ENCODE peak calls at places on chromosomes 12 and 14, in nine cellular contexts. P is neural crest cell, H is choroid plexus epithelial cell, L is dorsolateral prefrontal cortex, C is H9, V is lower lobe of right lung, A is AG04450, X is IMR-90, N is endothelial cell. J is an unnamed sample.

GRCh38 chr14:97757491-97757890 is 960.3 kb downstream of the VRK1 start:
- DNase-seq in P (no peak), L (no peak), C (peak; percentile 36), A (no peak), V (no peak), X (no peak), H (no peak), N (no peak), J (no peak)

GRCh38 chr12:92596388-92596787 is 106.4 kb upstream of the PLEKHG7 start:
- DNase-seq in N (no peak), X (peak; percentile 83), H (peak; percentile 54), L (no peak), A (peak; percentile 30), V (no peak), C (no peak), P (no peak), J (no peak)

GRCh38 chr12:63885401-63885800 is 40.9 kb downstream of the SRGAP1 start:
- DNase-seq in C (no peak), V (no peak), L (no peak), X (no peak), A (no peak), P (no peak), N (no peak), H (no peak), J (no peak)

GRCh38 chr12:104090685-104091084 is 26.4 kb downstream of the HCFC2 start:
- DNase-seq in N (no peak), C (no peak), H (no peak), A (no peak), L (no peak), X (no peak), P (no peak), V (no peak), J (no peak)

GRCh38 chr14:37326434-37326833 is 128.7 kb downstream of the MIPOL1 start:
- DNase-seq in L (no peak), X (no peak), P (no peak), H (no peak), A (no peak), C (no peak), N (no peak), V (no peak), J (no peak)

GRCh38 chr12:130764475-130765185 is 48.5 kb upstream of the RIMBP2 start:
- DNase-seq in H (peak; percentile 22), L (no peak), V (no peak), N (peak; percentile 30), C (no peak), P (no peak), X (peak; percentile 33), A (no peak), J (no peak)

GRCh38 chr12:122024132-122024785 is 2.6 kb downstream of the BCL7A start:
- DNase-seq in L (no peak), P (no peak), C (no peak), N (no peak), V (no peak), A (no peak), H (no peak), X (peak; percentile 25), J (peak; percentile 43)

GRCh38 chr12:26268841-26269553 is 73.6 kb downstream of the SSPN start:
- DNase-seq in X (peak; percentile 36), N (no peak), H (no peak), A (no peak), P (no peak), L (no peak), C (no peak), V (no peak), J (no peak)

GRCh38 chr14:61472801-61473376 is 151.5 kb downstream of the PRKCH start:
- DNase-seq in X (peak; percentile 24), N (no peak), A (no peak), L (no peak), C (no peak), P (no peak), H (no peak), V (no peak), J (no peak)

GRCh38 chr12:124786065-124786964 is 77.3 kb downstream of the SCARB1 start:
- DNase-seq in V (peak; percentile 91), C (peak; percentile 90), A (peak; percentile 76), X (peak; percentile 91), H (peak; percentile 90), N (peak; percentile 78), P (peak; percentile 53), L (peak; percentile 90), J (no peak)

GRCh38 chr12:124709722-124710656 is 142.6 kb upstream of the NCOR2 start:
- DNase-seq in L (no peak), A (peak; percentile 50), V (no peak), X (peak; percentile 87), H (peak; percentile 87), P (no peak), N (no peak), C (no peak), J (no peak)

GRCh38 chr12:1932264-1932777 is 13.9 kb upstream of the CACNA2D4 start:
- DNase-seq in C (peak; percentile 30), N (no peak), V (peak; percentile 50), P (no peak), A (no peak), H (peak; percentile 30), L (peak; percentile 47), X (no peak), J (peak; percentile 49)

GRCh38 chr12:61750604-61751003 is 509.6 kb upstream of the USP15 start:
- DNase-seq in H (peak; percentile 8), C (no peak), P (no peak), X (no peak), L (no peak), V (no peak), A (no peak), N (no peak), J (no peak)

GRCh38 chr14:63852817-63853730 is at the start of gene SYNE2:
- DNase-seq in A (no peak), N (peak; percentile 77), H (peak; percentile 75), P (peak; percentile 76), V (peak; percentile 83), L (peak; percentile 28), C (peak; percentile 82), X (peak; percentile 65), J (peak; percentile 93)
- TF ChIP-seq CTCF in A (no peak), N (no peak), H (no peak), P (peak; percentile 41), V (peak; percentile 34), L (no peak), C (peak; percentile 34), X (peak; percentile 32), J (peak; percentile 34)

DNA sequence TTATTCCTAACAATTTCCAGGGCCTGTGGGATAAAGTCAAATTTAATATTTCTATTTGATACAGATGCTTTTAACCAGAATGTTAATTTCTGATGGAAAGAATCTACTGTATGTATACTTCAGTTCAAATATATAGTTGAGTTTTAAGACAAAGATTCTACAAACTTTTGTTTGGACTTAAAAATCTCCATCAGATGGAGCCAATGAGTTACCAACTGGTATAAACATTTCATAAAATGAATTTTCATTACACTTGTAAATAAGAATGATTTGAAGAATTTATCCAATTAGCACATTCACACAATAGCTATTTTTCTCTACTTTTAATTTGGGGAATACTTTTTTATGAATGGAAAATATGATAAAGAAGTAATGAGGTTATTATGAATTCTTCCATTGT is 425.2 kb upstream of the MIS18BP1 start:
- DNase-seq in L (no peak), A (no peak), C (no peak), X (no peak), V (no peak), H (peak; percentile 16), N (no peak), P (no peak), J (no peak)
- TF ChIP-seq CTCF in L (no peak), A (no peak), C (no peak), X (peak; percentile 21), V (no peak), H (no peak), N (no peak), P (no peak), J (no peak)

DNA sequence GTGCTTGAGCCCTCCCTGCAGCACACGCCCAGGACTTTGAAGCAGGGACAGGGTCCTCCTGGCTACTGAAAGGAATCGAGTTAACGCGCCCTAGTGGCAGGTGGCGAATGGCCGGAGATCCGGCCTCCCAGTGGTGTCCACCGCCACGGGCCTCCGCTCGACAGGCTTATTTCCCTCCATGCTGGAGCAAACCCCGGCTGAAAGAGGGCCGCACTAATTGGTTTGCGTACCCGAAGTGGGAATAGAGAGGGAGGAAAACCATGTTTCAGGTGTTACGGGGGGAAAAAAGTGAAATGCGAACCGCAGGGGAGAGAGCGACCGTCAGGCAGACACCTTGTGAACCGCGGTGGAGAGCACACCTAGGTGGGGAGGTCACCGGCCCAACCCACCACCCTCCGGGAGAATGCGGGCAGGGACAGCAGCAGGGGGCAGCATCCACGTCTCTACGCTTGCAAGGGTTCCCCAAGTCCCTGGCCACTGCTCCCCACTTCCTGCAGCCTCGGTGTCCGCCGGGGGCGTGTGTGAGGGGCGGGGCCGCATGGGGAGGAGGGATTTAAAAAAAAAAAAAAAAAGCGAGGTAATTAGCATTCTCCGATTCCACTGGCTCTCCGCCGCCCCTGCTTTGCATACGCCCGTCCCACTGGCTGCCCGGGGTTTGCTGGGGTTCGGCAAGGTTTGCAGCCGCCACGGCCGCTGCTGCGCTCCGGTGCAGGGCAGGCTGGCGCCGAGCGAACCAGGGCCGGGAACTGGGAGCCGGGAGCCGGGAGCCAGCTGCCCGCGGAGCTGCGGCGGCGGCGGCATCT is 224.6 kb upstream of the CRY1 start:
- DNase-seq in P (peak; percentile 72), V (peak; percentile 89), X (peak; percentile 88), L (no peak), C (peak; percentile 96), H (peak; percentile 97), N (peak; percentile 86), A (peak; percentile 74), J (peak; percentile 62)
- TF ChIP-seq CTCF in P (peak; percentile 59), V (no peak), X (no peak), L (no peak), C (peak; percentile 68), H (peak; percentile 55), N (peak; percentile 34), A (peak; percentile 27), J (no peak)

GRCh38 chr12:107992016-107992415 is 137.1 kb upstream of the WSCD2 start:
- DNase-seq in P (no peak), L (no peak), H (no peak), N (no peak), A (no peak), X (no peak), C (no peak), V (no peak), J (no peak)

GRCh38 chr12:107992870-107993451 is 136.1 kb upstream of the WSCD2 start:
- DNase-seq in L (no peak), C (peak; percentile 79), V (no peak), N (peak; percentile 49), X (peak; percentile 18), H (peak; percentile 71), P (peak; percentile 36), A (no peak), J (peak; percentile 9)

GRCh38 chr12:107986183-107986582 is 142.9 kb upstream of the WSCD2 start:
- DNase-seq in L (no peak), H (no peak), P (no peak), N (no peak), C (no peak), V (no peak), A (no peak), X (no peak), J (no peak)

GRCh38 chr12:107984973-107985372 is 144.1 kb upstream of the WSCD2 start:
- DNase-seq in P (no peak), X (no peak), A (no peak), C (no peak), H (no peak), V (no peak), L (no peak), N (no peak), J (no peak)

DNA sequence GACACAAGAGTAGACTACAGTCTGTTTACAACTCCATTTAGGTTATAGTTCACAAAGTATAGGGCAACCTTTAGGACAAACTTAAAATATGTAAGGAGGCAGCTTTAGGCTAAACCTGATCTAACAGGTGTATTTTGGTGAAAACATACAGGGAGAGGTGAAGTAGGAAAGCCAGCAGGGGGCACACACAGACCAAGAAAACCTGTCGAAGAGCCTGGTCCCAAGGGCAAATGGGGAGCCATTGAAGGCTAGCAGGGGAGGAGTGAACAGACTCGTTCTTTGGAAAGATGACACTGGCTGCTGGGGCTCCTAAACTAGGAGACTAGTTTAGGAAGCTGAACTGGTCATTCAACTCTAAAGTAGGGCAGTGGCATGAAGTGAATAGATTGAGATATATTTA is 138.8 kb upstream of the WSCD2 start:
- DNase-seq in A (no peak), N (peak; percentile 66), L (no peak), C (peak; percentile 80), X (no peak), H (peak; percentile 36), P (peak; percentile 20), V (no peak), J (peak; percentile 5)
- TF ChIP-seq CTCF in A (peak; percentile 25), N (no peak), L (peak; percentile 51), C (peak; percentile 73), X (peak; percentile 13), H (peak; percentile 56), P (peak; percentile 70), V (peak; percentile 38), J (peak; percentile 38)